ENCODE peak calls at places on chromosomes 5 and 9, in nine cellular contexts. U is HepG2, A is uterus, S is HCT116, W is tibial nerve, D is NB4, V is A549, O is Peyer's patch, E is transverse colon. R is an unnamed sample.

GRCh38 chr5:151718168-151718567 is 31.5 kb upstream of the SPARC start:
- DNase-seq in W (no peak), O (no peak), S (no peak), V (no peak), U (no peak), A (no peak), E (no peak), D (no peak), R (no peak)

GRCh38 chr9:131833906-131834305 is 94.0 kb upstream of the RAPGEF1 start:
- DNase-seq in D (peak), U (no peak), V (no peak), A (no peak), E (no peak), W (no peak), O (no peak), S (no peak), R (no peak)

GRCh38 chr9:127035948-127036347 is 86.5 kb downstream of the ANGPTL2 start:
- DNase-seq in D (no peak), E (no peak), O (no peak), S (no peak), U (no peak), V (no peak), W (peak), A (peak), R (peak)

GRCh38 chr5:135393229-135393628 is 5.8 kb downstream of the MACROH2A1 start:
- DNase-seq in V (no peak), S (no peak), D (peak), A (no peak), U (no peak), O (no peak), W (peak), E (no peak), R (no peak)

GRCh38 chr5:168818586-168818985 is 239.4 kb upstream of the PANK3 start:
- DNase-seq in V (no peak), U (no peak), E (no peak), S (no peak), A (no peak), W (no peak), D (no peak), O (no peak), R (no peak)

GRCh38 chr9:81456431-81456970 is 232.8 kb downstream of the TLE1 start:
- DNase-seq in W (no peak), O (no peak), E (no peak), D (no peak), A (no peak), S (no peak), U (no peak), V (no peak), R (no peak)

GRCh38 chr9:97632406-97632991 is 669 bp downstream of the TSTD2 start:
- DNase-seq in W (no peak), O (peak), D (no peak), E (peak), V (no peak), U (no peak), S (no peak), A (peak), R (peak)

GRCh38 chr5:166111021-166111420 is 2180.4 kb upstream of the WWC1 start:
- DNase-seq in S (no peak), A (no peak), W (no peak), O (no peak), E (no peak), V (no peak), U (no peak), D (no peak), R (no peak)

GRCh38 chr9:91131433-91131839 is 230.3 kb downstream of the AUH start:
- DNase-seq in A (peak), D (peak), V (peak), W (no peak), S (peak), E (peak), U (no peak), O (peak), R (peak)

GRCh38 chr5:132263548-132264261 is 6.2 kb downstream of the PDLIM4 start:
- DNase-seq in A (peak), U (no peak), O (peak), S (no peak), W (peak), V (peak), D (no peak), E (peak), R (peak)

GRCh38 chr9:136083558-136084190 is 11.4 kb downstream of the NACC2 start:
- DNase-seq in V (no peak), E (no peak), D (no peak), A (no peak), U (no peak), O (no peak), W (no peak), S (no peak), R (peak)

GRCh38 chr9:136081113-136081825 is 13.8 kb downstream of the NACC2 start:
- DNase-seq in W (no peak), S (no peak), E (no peak), V (no peak), D (no peak), U (no peak), A (no peak), O (no peak), R (peak)

GRCh38 chr9:136084191-136084944 is 10.7 kb downstream of the NACC2 start:
- DNase-seq in A (no peak), V (no peak), U (no peak), O (peak), S (no peak), D (no peak), W (no peak), E (no peak), R (peak)

GRCh38 chr9:136081826-136082495 is 13.1 kb downstream of the NACC2 start:
- DNase-seq in E (no peak), A (no peak), V (no peak), W (no peak), S (no peak), D (no peak), U (no peak), O (no peak), R (peak)

DNA sequence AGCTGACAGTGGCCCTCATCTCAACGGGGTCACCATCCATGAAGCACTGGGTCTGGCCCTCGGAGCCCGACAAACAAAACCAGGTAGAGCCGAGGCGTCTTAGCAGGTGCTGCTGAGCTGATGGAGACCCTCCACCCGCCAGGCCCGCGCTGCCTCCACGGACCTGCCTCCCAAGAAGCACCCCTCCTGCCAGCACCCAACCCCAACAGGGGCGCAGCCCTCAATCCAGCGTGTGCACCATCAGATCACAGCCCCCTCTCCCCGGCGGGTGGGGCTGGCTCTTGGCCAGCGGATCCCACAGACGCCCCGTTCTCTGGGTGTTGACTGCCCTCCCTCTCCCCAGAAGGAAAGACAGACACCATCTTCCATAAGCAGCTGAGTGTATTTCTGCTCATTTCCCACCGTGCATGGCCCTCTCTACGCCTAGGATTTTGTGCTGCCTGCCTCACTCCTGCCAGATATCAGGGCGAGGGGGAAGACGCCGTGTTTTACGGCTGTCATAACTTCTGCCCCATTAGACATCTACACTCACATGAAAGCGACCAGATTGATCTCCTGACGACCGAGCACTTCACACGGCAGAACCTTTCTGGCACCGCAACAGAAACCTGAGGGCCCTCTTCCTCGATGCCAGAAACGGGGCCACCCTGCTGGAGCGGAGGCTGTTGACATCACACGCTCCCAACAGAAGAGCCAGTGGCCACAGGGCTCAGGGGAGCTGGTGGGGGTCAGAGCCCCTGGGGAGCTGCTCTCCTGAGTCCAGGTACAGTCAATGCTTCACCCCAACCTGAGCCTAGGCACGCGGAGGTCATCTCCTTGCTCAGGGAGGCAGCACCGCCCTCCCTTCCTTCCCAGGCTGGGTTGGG is 12.4 kb downstream of the NACC2 start:
- DNase-seq in O (no peak), D (no peak), U (no peak), A (no peak), S (no peak), W (no peak), E (no peak), V (no peak), R (peak)
- TF ChIP-seq POLR2A in O (no peak), D (no peak), U (no peak), A (no peak), S (no peak), W (no peak), E (no peak), V (no peak), R (no peak)

GRCh38 chr5:179143446-179143845 is 83.3 kb downstream of the ZNF354C start:
- DNase-seq in W (no peak), E (no peak), O (no peak), A (no peak), S (peak), U (peak), V (no peak), D (peak), R (no peak)
- TF ChIP-seq CTCF in W (no peak), E (no peak), O (no peak), A (no peak), S (peak), U (no peak), V (no peak), D (no peak), R (no peak)

GRCh38 chr5:87268126-87268969 is 665 bp downstream of the RASA1 start:
- DNase-seq in S (peak), O (peak), E (peak), V (peak), D (no peak), A (peak), U (peak), W (peak), R (peak)
- TF ChIP-seq POLR2A in S (no peak), O (no peak), E (peak), V (peak), D (peak), A (no peak), U (peak), W (no peak), R (no peak)

GRCh38 chr5:61866930-61867329 is 439.1 kb upstream of the KIF2A start:
- DNase-seq in A (no peak), E (no peak), D (peak), S (peak), U (no peak), O (no peak), V (peak), W (no peak), R (no peak)

GRCh38 chr5:61860978-61861377 is 445.0 kb upstream of the KIF2A start:
- DNase-seq in W (no peak), E (no peak), D (no peak), O (no peak), V (no peak), A (no peak), S (no peak), U (no peak), R (no peak)
- TF ChIP-seq CTCF in W (no peak), E (no peak), D (no peak), O (no peak), V (no peak), A (no peak), S (peak), U (no peak), R (no peak)

DNA sequence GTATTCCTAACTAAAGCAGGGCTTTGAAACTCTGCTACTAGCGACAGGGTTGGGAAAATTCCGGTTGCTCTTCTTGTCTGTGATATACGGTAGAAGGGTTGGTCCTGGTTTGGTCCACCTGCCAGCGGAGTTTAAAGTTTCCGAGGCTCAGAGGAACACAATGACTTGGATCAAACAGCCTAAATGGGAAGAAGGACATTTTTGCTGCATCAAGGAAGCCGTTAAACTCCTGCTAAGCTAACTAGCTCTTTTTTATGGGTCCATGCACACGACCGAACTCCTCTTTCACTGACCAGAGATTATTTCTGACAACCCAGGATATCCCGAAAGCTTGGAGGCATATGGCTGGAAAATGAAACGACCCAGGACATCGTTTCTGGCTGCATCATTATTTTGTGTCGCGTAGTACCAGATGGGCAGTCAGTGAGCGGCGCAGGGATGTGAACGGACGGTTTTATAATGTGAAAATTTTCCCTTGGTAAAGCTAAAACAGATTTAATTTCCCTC is at the start of gene LURAP1L:
- DNase-seq in O (no peak), A (peak), E (peak), V (peak), S (peak), W (peak), D (no peak), U (peak), R (peak)
- TF ChIP-seq POLR2A in O (peak), A (peak), E (peak), V (no peak), S (no peak), W (peak), D (no peak), U (peak), R (peak)

GRCh38 chr5:158943569-158943968 is 156.1 kb downstream of the EBF1 start:
- DNase-seq in U (no peak), E (no peak), W (no peak), S (no peak), O (no peak), D (no peak), A (no peak), V (no peak), R (no peak)
- TF ChIP-seq CTCF in U (no peak), E (no peak), W (no peak), S (no peak), O (no peak), D (no peak), A (no peak), V (no peak), R (no peak)

GRCh38 chr9:120876842-120877240 is at the start of gene PHF19:
- DNase-seq in W (no peak), D (no peak), U (peak), A (no peak), V (peak), O (peak), E (no peak), S (no peak), R (no peak)

GRCh38 chr9:120877276-120878034 is 467 bp upstream of the PHF19 start:
- DNase-seq in A (peak), D (peak), E (peak), V (peak), O (peak), S (no peak), U (peak), W (peak), R (peak)

GRCh38 chr9:120879421-120879820 is 2.4 kb upstream of the PHF19 start:
- DNase-seq in U (no peak), O (no peak), W (no peak), S (no peak), D (no peak), V (no peak), E (no peak), A (no peak), R (no peak)

GRCh38 chr9:120875954-120876841 is 790 bp downstream of the PHF19 start:
- DNase-seq in E (peak), U (peak), V (peak), S (peak), O (peak), D (peak), W (peak), A (peak), R (peak)

GRCh38 chr9:120878188-120879130 is 1.5 kb upstream of the PHF19 start:
- DNase-seq in U (no peak), W (no peak), E (no peak), D (peak), V (no peak), O (no peak), A (no peak), S (no peak), R (no peak)
- TF ChIP-seq POLR2A in U (no peak), W (no peak), E (no peak), D (no peak), V (no peak), O (no peak), A (no peak), S (peak), R (no peak)

DNA sequence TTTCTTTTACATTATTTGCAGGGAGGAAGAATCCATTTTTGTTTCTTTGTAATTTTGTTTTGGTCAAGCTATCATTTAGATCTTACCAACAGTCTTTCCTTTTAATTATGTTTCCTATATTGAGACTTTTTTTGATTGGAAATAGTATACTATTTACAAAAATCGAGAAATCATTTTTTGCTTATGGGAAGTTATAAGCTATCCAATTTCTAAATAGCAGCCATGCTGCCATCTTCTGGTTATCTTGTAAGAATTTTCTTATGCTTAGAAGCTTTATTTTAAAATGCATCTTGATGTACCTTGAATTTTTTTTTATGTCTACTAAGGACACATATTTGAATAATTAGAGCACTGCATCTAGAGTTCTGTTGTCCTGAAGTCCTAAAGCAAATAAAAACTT is 821.2 kb downstream of the PTPRD start:
- DNase-seq in V (peak), O (no peak), U (no peak), E (no peak), A (no peak), D (peak), S (no peak), W (no peak), R (no peak)
- TF ChIP-seq CTCF in V (no peak), O (no peak), U (no peak), E (no peak), A (no peak), D (no peak), S (no peak), W (no peak), R (no peak)

GRCh38 chr5:149904977-149905376 is 39.6 kb downstream of the PDE6A start:
- DNase-seq in W (no peak), U (no peak), V (no peak), A (no peak), S (no peak), O (no peak), D (no peak), E (peak), R (no peak)

GRCh38 chr5:149901511-149901910 is 43.1 kb downstream of the PDE6A start:
- DNase-seq in U (no peak), E (no peak), W (no peak), D (no peak), A (no peak), V (no peak), S (no peak), O (no peak), R (no peak)

GRCh38 chr5:149904293-149904886 is 40.2 kb downstream of the PDE6A start:
- DNase-seq in D (peak), E (no peak), V (no peak), O (no peak), W (no peak), U (peak), S (no peak), A (no peak), R (no peak)

GRCh38 chr5:149902177-149902576 is 42.4 kb downstream of the PDE6A start:
- DNase-seq in V (peak), E (no peak), S (no peak), A (no peak), W (no peak), O (no peak), D (peak), U (no peak), R (no peak)

DNA sequence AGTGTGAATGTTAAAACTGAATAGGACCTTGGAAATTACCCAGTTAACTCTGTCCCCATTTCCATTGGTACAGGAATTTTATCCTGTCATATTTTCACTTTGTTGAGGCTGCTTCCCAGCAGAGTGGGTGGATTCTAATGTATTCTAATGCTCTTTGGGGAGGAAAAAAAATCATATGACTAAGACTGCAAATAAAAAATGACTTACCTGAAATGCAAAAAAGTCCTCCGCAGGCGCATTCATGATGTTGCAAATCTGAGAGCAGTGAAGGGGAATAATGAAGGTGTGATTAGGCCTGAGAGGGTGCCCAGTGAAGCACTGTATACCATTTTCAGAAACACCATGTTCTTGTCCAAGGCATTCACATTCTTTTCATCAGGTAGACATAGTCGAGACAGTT is 41.2 kb downstream of the PDE6A start:
- DNase-seq in O (no peak), V (no peak), S (no peak), D (no peak), E (no peak), U (no peak), W (no peak), A (no peak), R (no peak)
- TF ChIP-seq POLR2A in O (no peak), V (no peak), S (no peak), D (no peak), E (no peak), U (no peak), W (no peak), A (no peak), R (no peak)

R was measured in sigmoid colon.